ENCODE peak calls at places on chromosomes 13 and 19, in seven cellular contexts. S, T, C, G, N, V and X are unnamed samples.

GRCh38 chr13:71806885-71807284 is 60.1 kb downstream of the DACH1 start:
- DNase-seq in S (no peak), T (no peak), C (no peak), G (no peak), N (no peak), V (no peak), X (no peak)

GRCh38 chr19:48752511-48753365 is at the start of gene FUT1:
- DNase-seq in S (peak), T (no peak), C (peak), G (peak), N (peak), V (no peak), X (peak)

GRCh38 chr19:50328257-50329145 is 676 bp downstream of the KCNC3 start:
- DNase-seq in S (no peak), T (no peak), C (no peak), G (peak), N (no peak), V (no peak), X (no peak)

GRCh38 chr19:52217576-52217975 is 27.7 kb downstream of the PPP2R1A start:
- DNase-seq in S (no peak), T (no peak), C (no peak), G (no peak), N (no peak), V (no peak), X (no peak)

GRCh38 chr13:85373322-85373721 is 425.9 kb downstream of the SLITRK6 start:
- DNase-seq in S (no peak), T (no peak), C (no peak), G (no peak), N (no peak), V (no peak), X (no peak)

GRCh38 chr13:113493315-113493951 is 2.9 kb upstream of the DCUN1D2 start:
- DNase-seq in S (peak), T (no peak), C (no peak), G (peak), N (peak), V (no peak), X (peak)

GRCh38 chr19:41627966-41628675 is 1.2 kb upstream of the CEACAM4 start:
- DNase-seq in S (no peak), T (no peak), C (no peak), G (no peak), N (no peak), V (no peak), X (no peak)

GRCh38 chr13:87557788-87558187 is 113.4 kb upstream of the SLITRK5 start:
- DNase-seq in S (no peak), T (no peak), C (no peak), G (no peak), N (no peak), V (no peak), X (no peak)

GRCh38 chr13:30831515-30831914 is 74.6 kb upstream of the MEDAG start:
- DNase-seq in S (no peak), T (no peak), C (no peak), G (no peak), N (no peak), V (no peak), X (no peak)

GRCh38 chr19:57829316-57829715 is 783 bp upstream of the ZNF587B start:
- DNase-seq in S (no peak), T (no peak), C (no peak), G (no peak), N (no peak), V (no peak), X (no peak)

GRCh38 chr13:98534821-98535220 is 42.1 kb downstream of the STK24 start:
- DNase-seq in S (no peak), T (no peak), C (no peak), G (no peak), N (no peak), V (no peak), X (no peak)

GRCh38 chr19:33463194-33463593 is 58.4 kb downstream of the PEPD start:
- DNase-seq in S (no peak), T (no peak), C (no peak), G (no peak), N (no peak), V (no peak), X (no peak)

GRCh38 chr19:27962260-27962659 is 1250.7 kb downstream of the UQCRFS1 start:
- DNase-seq in S (no peak), T (no peak), C (no peak), G (peak), N (no peak), V (no peak), X (no peak)

GRCh38 chr19:48741222-48741999 is 1.0 kb upstream of the RASIP1 start:
- DNase-seq in S (no peak), T (no peak), C (no peak), G (no peak), N (peak), V (no peak), X (no peak)

GRCh38 chr13:36850790-36851438 is 31.9 kb downstream of the RFXAP start:
- DNase-seq in S (no peak), T (no peak), C (no peak), G (peak), N (no peak), V (no peak), X (no peak)

GRCh38 chr19:43651758-43652545 is 12.3 kb upstream of the CADM4 start:
- DNase-seq in S (peak), T (no peak), C (peak), G (peak), N (peak), V (no peak), X (peak)

GRCh38 chr13:86572115-86572514 is 772.9 kb upstream of the SLITRK6 start:
- DNase-seq in S (no peak), T (no peak), C (no peak), G (no peak), N (no peak), V (no peak), X (no peak)